ENCODE peak calls at places on chromosomes 6 and 20, in seven cellular contexts. K is HCT116, Q is K562, V is SK-N-SH, B is T47D, I is GM12878, G is HepG2. X is an unnamed sample.

GRCh38 chr6:109073344-109074235 is 21.1 kb downstream of the SESN1 start:
- DNase-seq in G (peak), B (no peak), I (no peak), Q (peak), V (peak), K (peak), X (no peak)

GRCh38 chr6:7173843-7174503 is 66.2 kb downstream of the RREB1 start:
- DNase-seq in G (no peak), Q (peak), K (no peak), B (no peak), I (no peak), V (no peak), X (no peak)

GRCh38 chr6:54059683-54060082 is 51.6 kb upstream of the MLIP start:
- DNase-seq in I (no peak), K (no peak), G (no peak), Q (no peak), V (no peak), B (no peak), X (no peak)

GRCh38 chr20:63027425-63028389 is 20.9 kb upstream of the BHLHE23 start:
- DNase-seq in B (peak), K (no peak), V (peak), Q (no peak), I (no peak), G (no peak), X (no peak)

GRCh38 chr20:32989507-32990283 is 14.5 kb downstream of the SUN5 start:
- DNase-seq in B (no peak), V (no peak), G (no peak), K (no peak), Q (no peak), I (no peak), X (no peak)

GRCh38 chr6:38234934-38235678 is 404.6 kb downstream of the BTBD9 start:
- DNase-seq in G (no peak), V (no peak), Q (no peak), B (no peak), K (no peak), I (peak), X (no peak)

GRCh38 chr6:67666177-67666964 is 968.7 kb upstream of the ADGRB3 start:
- DNase-seq in G (no peak), K (no peak), V (peak), Q (no peak), B (no peak), I (no peak), X (no peak)

GRCh38 chr6:153595903-153596302 is 443.1 kb upstream of the OPRM1 start:
- DNase-seq in Q (no peak), V (no peak), B (no peak), G (no peak), I (no peak), K (no peak), X (no peak)

GRCh38 chr6:45964300-45964699 is 51.4 kb downstream of the CLIC5 start:
- DNase-seq in K (no peak), I (no peak), Q (no peak), G (no peak), B (no peak), V (no peak), X (no peak)

GRCh38 chr6:89411269-89412070 is 603 bp downstream of the RRAGD start:
- DNase-seq in Q (peak), B (peak), V (peak), G (no peak), K (no peak), I (no peak), X (no peak)

GRCh38 chr20:60107621-60108020 is 149.4 kb downstream of the CDH26 start:
- DNase-seq in K (no peak), Q (peak), V (no peak), G (no peak), I (no peak), B (no peak), X (no peak)

GRCh38 chr20:52110456-52110855 is 81.1 kb downstream of the ZFP64 start:
- DNase-seq in I (no peak), V (no peak), Q (no peak), K (no peak), B (no peak), G (no peak), X (no peak)

GRCh38 chr6:78492351-78493010 is 374.9 kb upstream of the IRAK1BP1 start:
- DNase-seq in G (no peak), V (no peak), B (no peak), Q (no peak), I (no peak), K (no peak), X (no peak)

GRCh38 chr6:137680678-137681346 is 186.2 kb upstream of the TNFAIP3 start:
- DNase-seq in I (no peak), B (no peak), K (no peak), V (no peak), Q (no peak), G (no peak), X (no peak)

GRCh38 chr6:161354241-161354840 is 80.5 kb upstream of the AGPAT4 start:
- DNase-seq in I (no peak), B (no peak), G (no peak), K (no peak), Q (no peak), V (no peak), X (no peak)

GRCh38 chr6:33702345-33702977 is 9.0 kb downstream of the UQCC2 start:
- DNase-seq in I (no peak), B (peak), K (peak), G (peak), V (peak), Q (peak), X (no peak)

GRCh38 chr20:63958964-63959698 is 2.9 kb upstream of the UCKL1 start:
- DNase-seq in I (no peak), V (no peak), B (no peak), K (no peak), Q (no peak), G (no peak), X (no peak)

DNA sequence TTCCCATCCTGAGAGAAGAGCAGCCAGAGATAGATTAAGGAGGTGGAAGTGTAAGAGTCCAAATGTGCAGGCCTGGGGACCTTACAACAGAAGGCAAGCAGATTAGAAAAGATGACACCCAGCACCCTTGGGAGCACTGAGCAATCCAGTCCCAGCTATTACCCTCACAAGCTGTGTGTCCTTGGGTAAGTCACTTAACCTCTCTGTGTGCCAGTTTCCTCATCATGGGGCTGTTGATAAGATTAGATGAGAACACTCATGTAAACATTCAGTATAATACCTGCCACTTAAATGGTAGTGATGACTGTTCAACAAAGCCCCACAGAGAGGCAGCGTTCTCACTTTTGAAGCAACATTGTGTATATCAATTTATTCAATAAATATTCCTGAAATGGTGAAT is 114.8 kb upstream of the CST7 start:
- DNase-seq in K (no peak), Q (no peak), B (no peak), V (no peak), G (no peak), I (no peak), X (no peak)
- TF ChIP-seq JUND in K (no peak), Q (no peak), B (no peak), V (no peak), G (no peak), I (no peak), X (no peak)

DNA sequence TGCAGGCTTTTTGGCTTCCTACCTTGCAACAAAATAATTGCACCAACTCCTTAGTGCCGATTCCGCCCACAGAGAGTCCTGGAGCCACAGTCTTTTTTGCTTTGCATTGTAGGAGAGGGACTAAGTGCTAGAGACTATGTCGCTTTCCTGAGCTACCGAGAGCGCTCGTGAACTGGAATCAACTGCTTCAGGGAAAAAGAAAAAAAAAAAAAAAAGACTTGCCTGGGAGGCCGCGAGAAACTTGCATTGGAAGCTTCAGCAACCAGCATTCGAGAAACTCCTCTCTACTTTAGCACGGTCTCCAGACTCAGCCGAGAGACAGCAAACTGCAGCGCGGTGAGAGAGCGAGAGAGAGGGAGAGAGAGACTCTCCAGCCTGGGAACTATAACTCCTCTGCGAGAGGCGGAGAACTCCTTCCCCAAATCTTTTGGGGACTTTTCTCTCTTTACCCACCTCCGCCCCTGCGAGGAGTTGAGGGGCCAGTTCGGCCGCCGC is 423 bp downstream of the SOX4 start:
- DNase-seq in G (peak), Q (no peak), K (no peak), B (peak), I (no peak), V (peak), X (no peak)
- TF ChIP-seq JUND in G (no peak), Q (no peak), K (no peak), B (no peak), I (no peak), V (no peak), X (no peak)

GRCh38 chr6:35382015-35382414 is 39.7 kb downstream of the PPARD start:
- DNase-seq in V (no peak), I (no peak), B (no peak), Q (no peak), K (no peak), G (no peak), X (no peak)

GRCh38 chr6:35385457-35386202 is 43.3 kb downstream of the PPARD start:
- DNase-seq in G (peak), Q (peak), V (no peak), K (no peak), I (no peak), B (no peak), X (no peak)

GRCh38 chr6:35378281-35378680 is 35.9 kb downstream of the PPARD start:
- DNase-seq in B (no peak), V (no peak), Q (no peak), I (no peak), G (no peak), K (no peak), X (no peak)

GRCh38 chr6:35377002-35377401 is 34.6 kb downstream of the PPARD start:
- DNase-seq in G (no peak), K (no peak), Q (no peak), V (no peak), B (no peak), I (no peak), X (no peak)

GRCh38 chr6:35381132-35381531 is 38.8 kb downstream of the PPARD start:
- DNase-seq in G (no peak), Q (no peak), B (no peak), I (no peak), V (no peak), K (no peak), X (no peak)
- TF ChIP-seq JUND in G (no peak), Q (no peak), B (no peak), I (no peak), V (no peak), K (no peak), X (no peak)

GRCh38 chr6:170184324-170184723 is 106.6 kb downstream of the DLL1 start:
- DNase-seq in I (no peak), K (no peak), B (no peak), Q (no peak), V (no peak), G (no peak), X (peak)
- TF ChIP-seq JUND in I (no peak), K (no peak), B (no peak), Q (no peak), V (no peak), G (no peak), X (no peak)

GRCh38 chr20:58559368-58559729 is 44.1 kb upstream of the APCDD1L start:
- DNase-seq in V (no peak), K (no peak), Q (no peak), I (no peak), G (no peak), B (no peak), X (no peak)

GRCh38 chr20:58555078-58555765 is 40.0 kb upstream of the APCDD1L start:
- DNase-seq in B (no peak), I (no peak), V (no peak), K (no peak), Q (no peak), G (no peak), X (no peak)

GRCh38 chr20:58558483-58559367 is 43.5 kb upstream of the APCDD1L start:
- DNase-seq in I (no peak), V (no peak), G (no peak), Q (peak), K (no peak), B (no peak), X (no peak)

GRCh38 chr20:58557713-58558335 is 42.6 kb upstream of the APCDD1L start:
- DNase-seq in B (no peak), V (no peak), Q (no peak), K (no peak), G (no peak), I (no peak), X (no peak)

GRCh38 chr20:58556961-58557360 is 41.8 kb upstream of the APCDD1L start:
- DNase-seq in V (no peak), B (no peak), Q (no peak), I (no peak), K (no peak), G (no peak), X (no peak)
- TF ChIP-seq JUND in V (no peak), B (no peak), Q (no peak), I (no peak), K (no peak), G (no peak), X (no peak)

GRCh38 chr20:43187476-43188233 is 2.1 kb downstream of the PTPRT start:
- DNase-seq in I (no peak), K (peak), G (peak), V (peak), B (peak), Q (peak), X (peak)
- TF ChIP-seq JUND in I (no peak), K (no peak), G (no peak), V (no peak), B (no peak), Q (no peak), X (no peak)

X was measured in H1.